ENCODE peak calls at places on chromosomes 1 and 21, in five cellular contexts. X is adrenal gland, Y is GM20000, U is fibroblast of mammary gland, K is neural crest cell. M is an unnamed sample.

GRCh38 chr1:40856656-40857302 is 5.4 kb downstream of the CITED4 start:
- DNase-seq in Y (no peak), U (no peak), K (no peak), X (no peak), M (no peak)

GRCh38 chr1:116375884-116376733 is 3.1 kb downstream of the ATP1A1 start:
- DNase-seq in K (no peak), U (peak), X (peak), Y (no peak), M (no peak)

GRCh38 chr1:57623039-57623790 is 199.4 kb upstream of the DAB1 start:
- DNase-seq in K (peak), X (no peak), Y (no peak), U (no peak), M (no peak)

GRCh38 chr1:6348511-6349191 is 44.9 kb downstream of the ACOT7 start:
- DNase-seq in Y (no peak), X (no peak), K (no peak), U (peak), M (no peak)

GRCh38 chr1:225882699-225883615 is 777 bp upstream of the TMEM63A start:
- DNase-seq in K (peak), Y (peak), U (peak), X (peak), M (peak)

GRCh38 chr1:36239941-36240637 is 15.8 kb downstream of the THRAP3 start:
- DNase-seq in Y (no peak), K (no peak), X (no peak), U (peak), M (no peak)

GRCh38 chr1:58994664-58995063 is 210.8 kb upstream of the JUN start:
- DNase-seq in X (no peak), Y (no peak), U (no peak), K (no peak), M (no peak)

GRCh38 chr1:203170625-203171330 is 4.8 kb downstream of the MYBPH start:
- DNase-seq in Y (no peak), K (no peak), U (no peak), X (no peak), M (no peak)

GRCh38 chr1:43373034-43373940 is 5.5 kb upstream of the ELOVL1 start:
- DNase-seq in X (peak), U (peak), K (no peak), Y (no peak), M (no peak)

GRCh38 chr1:246317723-246318359 is 189.2 kb downstream of the SMYD3 start:
- DNase-seq in Y (no peak), K (no peak), U (peak), X (no peak), M (no peak)

GRCh38 chr1:25765152-25765909 is 34.7 kb upstream of the SELENON start:
- DNase-seq in X (no peak), Y (no peak), K (no peak), U (no peak), M (no peak)

GRCh38 chr1:108183301-108183700 is 16.8 kb downstream of the SLC25A24 start:
- DNase-seq in X (no peak), U (no peak), K (no peak), Y (no peak), M (no peak)

GRCh38 chr1:237411621-237412020 is 369.6 kb downstream of the RYR2 start:
- DNase-seq in Y (no peak), K (no peak), X (no peak), U (no peak), M (no peak)

GRCh38 chr1:24707659-24708058 is 37.6 kb upstream of the CLIC4 start:
- DNase-seq in K (no peak), U (peak), Y (no peak), X (no peak), M (no peak)

GRCh38 chr1:216914974-216915373 is 191.7 kb upstream of the ESRRG start:
- DNase-seq in X (no peak), Y (no peak), K (no peak), U (no peak), M (no peak)

GRCh38 chr1:21936366-21937031 is 611 bp downstream of the HSPG2 start:
- DNase-seq in K (peak), U (no peak), X (no peak), Y (no peak), M (no peak)

GRCh38 chr1:185917646-185918045 is 183.5 kb downstream of the HMCN1 start:
- DNase-seq in X (peak), Y (no peak), K (no peak), U (peak), M (peak)

GRCh38 chr1:54274448-54274847 is 74.5 kb downstream of the MRPL37 start:
- DNase-seq in K (no peak), Y (no peak), U (no peak), X (no peak), M (no peak)

GRCh38 chr1:35726814-35727433 is 8.2 kb upstream of the C1orf216 start:
- DNase-seq in K (peak), X (peak), Y (peak), U (peak), M (peak)

GRCh38 chr1:153963850-153964331 is 554 bp upstream of the SLC39A1 start:
- DNase-seq in X (no peak), Y (no peak), U (no peak), K (peak), M (peak)

GRCh38 chr21:14685568-14685967 is 139.5 kb upstream of the SAMSN1 start:
- DNase-seq in X (no peak), K (no peak), Y (no peak), U (no peak), M (no peak)

GRCh38 chr1:46755121-46755520 is 36.2 kb upstream of the EFCAB14 start:
- DNase-seq in U (no peak), Y (no peak), X (no peak), K (no peak), M (no peak)

GRCh38 chr1:2194319-2194897 is at the start of gene FAAP20:
- DNase-seq in U (peak), K (peak), Y (peak), X (no peak), M (no peak)

GRCh38 chr21:37370152-37371040 is 3.8 kb downstream of the DYRK1A start:
- DNase-seq in U (peak), K (no peak), Y (peak), X (no peak), M (no peak)

GRCh38 chr1:186146971-186147370 is 228.1 kb downstream of the TPR start:
- DNase-seq in U (no peak), X (no peak), Y (no peak), K (no peak), M (no peak)

GRCh38 chr1:186498695-186499389 is 37.9 kb upstream of the PDC start:
- DNase-seq in X (no peak), Y (no peak), U (peak), K (no peak), M (no peak)

GRCh38 chr1:70355111-70355407 is 537 bp upstream of the ANKRD13C start:
- DNase-seq in U (no peak), Y (no peak), K (no peak), X (no peak), M (no peak)

GRCh38 chr1:2567083-2567679 is 11.0 kb downstream of the TNFRSF14 start:
- DNase-seq in U (no peak), X (no peak), Y (no peak), K (no peak), M (no peak)

GRCh38 chr1:84165566-84165965 is 21.5 kb downstream of the PRKACB start:
- DNase-seq in X (no peak), Y (no peak), K (no peak), U (no peak), M (no peak)

GRCh38 chr1:189708674-189709073 is 769.0 kb downstream of the BRINP3 start:
- DNase-seq in X (no peak), U (no peak), Y (no peak), K (no peak), M (no peak)

GRCh38 chr1:206925116-206925736 is 3.5 kb upstream of the FCMR start:
- DNase-seq in K (no peak), X (peak), Y (peak), U (no peak), M (no peak)
- TF ChIP-seq CTCF in K (no peak), X (no peak), Y (peak), U (no peak), M (no peak)

GRCh38 chr1:178593526-178593925 is 80.6 kb downstream of the TEX35 start:
- DNase-seq in U (no peak), K (no peak), X (no peak), Y (no peak), M (no peak)

DNA sequence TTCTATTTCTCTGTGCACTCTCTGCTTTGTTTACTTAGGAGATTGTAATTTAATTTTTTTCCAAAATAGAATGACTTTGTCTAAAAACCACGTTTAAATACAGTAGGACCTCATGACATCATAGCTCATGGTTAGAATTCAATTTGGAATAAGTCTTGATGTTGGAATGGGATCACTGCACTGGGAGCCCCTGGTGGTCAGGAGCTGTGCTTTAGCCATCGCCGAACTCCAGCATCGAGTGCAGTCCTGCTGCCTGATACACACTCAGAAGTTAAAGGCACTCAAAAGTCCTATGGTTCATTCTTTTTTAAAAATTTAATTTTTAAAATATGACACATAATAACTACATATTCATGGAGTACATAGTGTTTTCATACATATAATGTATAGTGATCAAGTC is 75.1 kb downstream of the TEX35 start:
- DNase-seq in K (no peak), X (no peak), U (no peak), Y (no peak), M (no peak)
- TF ChIP-seq CTCF in K (no peak), X (no peak), U (no peak), Y (no peak), M (peak)

GRCh38 chr1:19338323-19338762 is 26.2 kb downstream of the SLC66A1 start:
- DNase-seq in U (no peak), K (no peak), Y (no peak), X (no peak), M (peak)
- TF ChIP-seq CTCF in U (peak), K (peak), Y (no peak), X (peak), M (peak)

DNA sequence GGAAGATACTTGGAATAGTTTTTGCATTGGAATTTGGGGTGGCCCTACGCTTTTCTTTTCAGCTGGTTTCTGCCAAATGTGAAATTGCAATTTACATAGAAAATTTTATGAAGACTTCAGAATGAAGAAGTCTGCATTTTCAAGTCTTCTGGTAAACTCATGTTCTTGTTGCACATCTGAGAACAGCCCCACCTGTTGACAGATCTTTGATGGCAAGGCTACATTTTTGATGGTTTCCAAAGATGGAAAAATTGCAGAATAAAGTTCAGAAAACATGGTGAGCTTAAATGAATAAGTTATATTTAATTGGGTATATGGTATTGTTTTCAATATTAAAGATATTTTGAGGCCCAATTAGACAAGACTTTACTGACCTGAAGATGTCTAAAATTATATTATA is 25.4 kb downstream of the OLFM3 start:
- DNase-seq in U (peak), X (no peak), K (no peak), Y (no peak), M (no peak)
- TF ChIP-seq CTCF in U (no peak), X (no peak), K (peak), Y (no peak), M (peak)

DNA sequence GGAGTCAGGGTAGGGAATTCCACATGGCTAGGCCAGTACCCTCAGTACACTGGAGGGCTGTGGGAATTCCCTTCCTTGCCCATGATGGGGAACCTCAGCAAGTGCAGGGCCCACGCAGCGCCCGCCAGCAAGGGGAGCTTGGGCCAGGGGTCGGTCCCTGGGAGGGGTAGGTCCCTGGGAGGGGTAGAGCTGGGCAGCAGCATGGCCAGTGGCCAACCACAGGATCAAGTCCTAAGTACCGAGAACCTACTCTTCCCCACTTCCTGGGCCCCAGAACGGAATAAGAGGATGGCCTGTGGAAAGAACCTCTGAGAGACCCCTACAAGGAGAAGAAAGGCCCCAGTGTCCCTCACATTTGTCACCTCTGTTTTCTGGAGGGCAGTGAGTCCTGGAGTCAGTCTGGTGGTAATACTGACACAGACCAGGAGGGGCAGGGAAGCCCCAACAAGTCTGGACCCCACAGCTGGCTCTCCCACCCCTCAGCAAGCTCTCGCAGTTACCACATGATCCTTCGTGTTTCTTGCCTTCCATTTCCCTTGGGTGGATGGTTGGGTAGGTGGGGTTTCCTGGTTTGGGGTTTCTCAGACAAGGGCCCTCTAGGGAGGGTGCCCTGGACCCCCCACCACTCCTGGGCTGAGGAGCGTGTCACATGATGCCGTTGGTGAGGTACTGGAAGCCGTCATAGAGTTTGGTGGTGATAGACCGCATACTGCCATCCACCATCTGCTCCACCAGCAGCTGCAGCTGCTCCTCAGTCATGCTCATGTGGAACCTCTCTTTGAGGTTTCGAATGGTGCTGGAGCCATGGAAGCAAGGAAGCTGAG is 10.3 kb downstream of the ZNF687 start:
- DNase-seq in Y (no peak), U (no peak), X (no peak), K (no peak), M (no peak)
- TF ChIP-seq CTCF in Y (no peak), U (no peak), X (no peak), K (no peak), M (peak)